ENCODE peak calls at places on chromosomes 3 and 15, in nine cellular contexts. One of them, this sample, is unnamed.

GRCh38 chr15:25784876-25785642 is 78.1 kb downstream of the ATP10A start:
- DNase-seq in heart left ventricle: no peak
- DNase-seq in tibial nerve: no peak
- DNase-seq in uterus: no peak
- DNase-seq in A549: no peak
- DNase-seq in IMR-90: peak; percentile 94
- DNase-seq in esophagus muscularis mucosa: no peak
- DNase-seq in transverse colon: no peak
- DNase-seq in lower leg skin: no peak
- DNase-seq in this sample: no peak

GRCh38 chr3:122984007-122984406 is 43.6 kb downstream of the SEMA5B start:
- DNase-seq in heart left ventricle: no peak
- DNase-seq in tibial nerve: no peak
- DNase-seq in uterus: no peak
- DNase-seq in A549: no peak
- DNase-seq in IMR-90: no peak
- DNase-seq in esophagus muscularis mucosa: no peak
- DNase-seq in transverse colon: no peak
- DNase-seq in lower leg skin: no peak
- DNase-seq in this sample: no peak

GRCh38 chr3:116238863-116239262 is 206.4 kb downstream of the LSAMP start:
- DNase-seq in heart left ventricle: no peak
- DNase-seq in tibial nerve: no peak
- DNase-seq in uterus: no peak
- DNase-seq in A549: no peak
- DNase-seq in IMR-90: peak; percentile 35
- DNase-seq in esophagus muscularis mucosa: no peak
- DNase-seq in transverse colon: no peak
- DNase-seq in lower leg skin: no peak
- DNase-seq in this sample: no peak

GRCh38 chr3:100395674-100396073 is 5.2 kb downstream of the TOMM70 start:
- DNase-seq in heart left ventricle: no peak
- DNase-seq in tibial nerve: no peak
- DNase-seq in uterus: no peak
- DNase-seq in A549: no peak
- DNase-seq in IMR-90: no peak
- DNase-seq in esophagus muscularis mucosa: no peak
- DNase-seq in transverse colon: no peak
- DNase-seq in lower leg skin: no peak
- DNase-seq in this sample: no peak

GRCh38 chr3:52231502-52232278 is 6.2 kb upstream of the TLR9 start:
- DNase-seq in heart left ventricle: peak; percentile 91
- DNase-seq in tibial nerve: peak; percentile 45
- DNase-seq in uterus: peak; percentile 56
- DNase-seq in A549: peak; percentile 40
- DNase-seq in IMR-90: peak; percentile 33
- DNase-seq in esophagus muscularis mucosa: no peak
- DNase-seq in transverse colon: peak; percentile 86
- DNase-seq in lower leg skin: no peak
- DNase-seq in this sample: no peak

GRCh38 chr3:78634316-78634715 is 1133.5 kb downstream of the ROBO1 start:
- DNase-seq in heart left ventricle: no peak
- DNase-seq in tibial nerve: no peak
- DNase-seq in uterus: no peak
- DNase-seq in A549: no peak
- DNase-seq in IMR-90: peak; percentile 14
- DNase-seq in esophagus muscularis mucosa: no peak
- DNase-seq in transverse colon: no peak
- DNase-seq in lower leg skin: no peak
- DNase-seq in this sample: no peak

GRCh38 chr3:155553800-155554199 is 191.1 kb downstream of the PLCH1 start:
- DNase-seq in heart left ventricle: no peak
- DNase-seq in tibial nerve: no peak
- DNase-seq in uterus: no peak
- DNase-seq in A549: no peak
- DNase-seq in IMR-90: no peak
- DNase-seq in esophagus muscularis mucosa: no peak
- DNase-seq in transverse colon: no peak
- DNase-seq in lower leg skin: no peak
- DNase-seq in this sample: no peak

GRCh38 chr3:64259646-64260045 is 34.4 kb upstream of the PRICKLE2 start:
- DNase-seq in heart left ventricle: no peak
- DNase-seq in tibial nerve: no peak
- DNase-seq in uterus: no peak
- DNase-seq in A549: no peak
- DNase-seq in IMR-90: no peak
- DNase-seq in esophagus muscularis mucosa: no peak
- DNase-seq in transverse colon: no peak
- DNase-seq in lower leg skin: no peak
- DNase-seq in this sample: no peak

GRCh38 chr15:44468713-44469385 is 41.4 kb downstream of the CTDSPL2 start:
- DNase-seq in heart left ventricle: no peak
- DNase-seq in tibial nerve: no peak
- DNase-seq in uterus: no peak
- DNase-seq in A549: peak; percentile 15
- DNase-seq in IMR-90: peak; percentile 83
- DNase-seq in esophagus muscularis mucosa: no peak
- DNase-seq in transverse colon: no peak
- DNase-seq in lower leg skin: no peak
- DNase-seq in this sample: no peak

GRCh38 chr15:66007663-66008262 is 138.5 kb downstream of the RAB11A start:
- DNase-seq in heart left ventricle: no peak
- DNase-seq in tibial nerve: no peak
- DNase-seq in uterus: no peak
- DNase-seq in A549: no peak
- DNase-seq in IMR-90: no peak
- DNase-seq in esophagus muscularis mucosa: no peak
- DNase-seq in transverse colon: no peak
- DNase-seq in lower leg skin: no peak
- DNase-seq in this sample: no peak

GRCh38 chr15:63046927-63047760 is 4.6 kb downstream of the TPM1 start:
- DNase-seq in heart left ventricle: no peak
- DNase-seq in tibial nerve: no peak
- DNase-seq in uterus: no peak
- DNase-seq in A549: no peak
- DNase-seq in IMR-90: no peak
- DNase-seq in esophagus muscularis mucosa: no peak
- DNase-seq in transverse colon: no peak
- DNase-seq in lower leg skin: no peak
- DNase-seq in this sample: peak; percentile 57

GRCh38 chr3:13828501-13828900 is 51.4 kb downstream of the WNT7A start:
- DNase-seq in heart left ventricle: no peak
- DNase-seq in tibial nerve: no peak
- DNase-seq in uterus: no peak
- DNase-seq in A549: no peak
- DNase-seq in IMR-90: no peak
- DNase-seq in esophagus muscularis mucosa: no peak
- DNase-seq in transverse colon: no peak
- DNase-seq in lower leg skin: no peak
- DNase-seq in this sample: no peak

DNA sequence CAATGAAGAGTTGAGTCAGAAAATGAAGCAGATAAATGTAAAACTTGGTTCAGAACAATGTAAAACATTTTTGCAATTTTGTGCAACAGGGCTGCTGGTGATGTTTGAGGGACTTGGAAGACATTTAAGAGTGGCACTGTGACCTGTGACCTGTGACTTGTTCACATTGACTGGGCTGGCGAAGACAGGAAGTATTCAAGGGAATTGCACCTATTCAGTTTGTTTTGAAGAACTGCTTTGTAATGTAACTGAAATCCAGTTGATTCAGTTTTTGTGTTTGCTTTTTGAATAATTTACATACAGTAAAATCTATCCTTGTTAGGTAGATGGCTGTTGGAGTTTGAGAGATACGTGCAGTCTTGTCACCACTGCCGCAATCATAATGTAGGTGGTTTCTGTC is 35.4 kb downstream of the MCTP2 start:
- DNase-seq in heart left ventricle: no peak
- DNase-seq in tibial nerve: no peak
- DNase-seq in uterus: no peak
- DNase-seq in A549: no peak
- DNase-seq in IMR-90: no peak
- DNase-seq in esophagus muscularis mucosa: no peak
- DNase-seq in transverse colon: no peak
- DNase-seq in lower leg skin: no peak
- DNase-seq in this sample: no peak
- TF ChIP-seq POLR2A in heart left ventricle: no peak
- TF ChIP-seq POLR2A in tibial nerve: no peak
- TF ChIP-seq POLR2A in uterus: no peak
- TF ChIP-seq POLR2A in A549: no peak
- TF ChIP-seq POLR2A in IMR-90: no peak
- TF ChIP-seq POLR2A in esophagus muscularis mucosa: no peak
- TF ChIP-seq POLR2A in transverse colon: no peak
- TF ChIP-seq POLR2A in lower leg skin: no peak
- TF ChIP-seq POLR2A in this sample: no peak

GRCh38 chr3:9791127-9791526 is 1.1 kb downstream of the TADA3 start:
- DNase-seq in heart left ventricle: no peak
- DNase-seq in tibial nerve: no peak
- DNase-seq in uterus: no peak
- DNase-seq in A549: no peak
- DNase-seq in IMR-90: no peak
- DNase-seq in esophagus muscularis mucosa: no peak
- DNase-seq in transverse colon: no peak
- DNase-seq in lower leg skin: no peak
- DNase-seq in this sample: no peak
- TF ChIP-seq POLR2A in heart left ventricle: no peak
- TF ChIP-seq POLR2A in tibial nerve: no peak
- TF ChIP-seq POLR2A in uterus: no peak
- TF ChIP-seq POLR2A in A549: no peak
- TF ChIP-seq POLR2A in IMR-90: no peak
- TF ChIP-seq POLR2A in esophagus muscularis mucosa: no peak
- TF ChIP-seq POLR2A in transverse colon: no peak
- TF ChIP-seq POLR2A in lower leg skin: no peak
- TF ChIP-seq POLR2A in this sample: no peak

GRCh38 chr3:128415110-128415772 is 51.4 kb downstream of the DNAJB8 start:
- DNase-seq in heart left ventricle: no peak
- DNase-seq in tibial nerve: no peak
- DNase-seq in uterus: no peak
- DNase-seq in A549: no peak
- DNase-seq in IMR-90: no peak
- DNase-seq in esophagus muscularis mucosa: no peak
- DNase-seq in transverse colon: no peak
- DNase-seq in lower leg skin: no peak
- DNase-seq in this sample: no peak

GRCh38 chr3:128418900-128419299 is 47.8 kb downstream of the DNAJB8 start:
- DNase-seq in heart left ventricle: no peak
- DNase-seq in tibial nerve: no peak
- DNase-seq in uterus: no peak
- DNase-seq in A549: no peak
- DNase-seq in IMR-90: no peak
- DNase-seq in esophagus muscularis mucosa: no peak
- DNase-seq in transverse colon: no peak
- DNase-seq in lower leg skin: no peak
- DNase-seq in this sample: no peak

GRCh38 chr3:128419311-128419710 is 47.4 kb downstream of the DNAJB8 start:
- DNase-seq in heart left ventricle: no peak
- DNase-seq in tibial nerve: no peak
- DNase-seq in uterus: no peak
- DNase-seq in A549: no peak
- DNase-seq in IMR-90: no peak
- DNase-seq in esophagus muscularis mucosa: no peak
- DNase-seq in transverse colon: no peak
- DNase-seq in lower leg skin: no peak
- DNase-seq in this sample: no peak

GRCh38 chr3:128415773-128416577 is 50.7 kb downstream of the DNAJB8 start:
- DNase-seq in heart left ventricle: no peak
- DNase-seq in tibial nerve: no peak
- DNase-seq in uterus: no peak
- DNase-seq in A549: no peak
- DNase-seq in IMR-90: no peak
- DNase-seq in esophagus muscularis mucosa: no peak
- DNase-seq in transverse colon: no peak
- DNase-seq in lower leg skin: peak; percentile 33
- DNase-seq in this sample: no peak

DNA sequence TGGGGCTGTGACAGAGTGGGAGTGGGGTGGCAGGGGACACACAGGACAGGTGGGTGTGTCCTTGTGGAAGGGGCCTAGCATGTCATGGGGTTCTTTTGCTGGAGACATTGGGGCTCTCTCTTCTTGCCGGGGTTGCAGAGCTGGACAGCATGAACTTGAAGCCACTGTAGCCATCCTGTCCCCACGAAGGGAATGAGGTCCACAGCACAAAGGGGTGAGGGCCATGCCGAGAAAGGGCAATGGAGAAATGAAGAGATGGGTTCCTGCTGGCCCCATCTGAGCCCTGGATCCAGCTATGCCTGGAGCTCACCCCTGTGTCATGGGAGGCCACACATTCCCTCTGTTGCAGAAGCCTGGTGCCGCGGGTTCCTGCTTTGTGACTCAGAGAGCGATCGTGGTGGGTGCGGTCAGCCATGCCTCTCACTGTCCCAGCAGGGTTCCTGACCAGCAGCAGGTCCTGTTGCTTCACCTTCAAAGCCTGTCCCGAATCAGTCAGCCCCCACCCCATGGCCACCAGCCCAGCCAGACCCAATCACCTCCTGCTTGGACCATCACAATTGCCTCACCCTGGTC is 50.0 kb downstream of the DNAJB8 start:
- DNase-seq in heart left ventricle: no peak
- DNase-seq in tibial nerve: no peak
- DNase-seq in uterus: no peak
- DNase-seq in A549: peak; percentile 91
- DNase-seq in IMR-90: peak; percentile 71
- DNase-seq in esophagus muscularis mucosa: no peak
- DNase-seq in transverse colon: no peak
- DNase-seq in lower leg skin: peak; percentile 25
- DNase-seq in this sample: no peak
- TF ChIP-seq POLR2A in heart left ventricle: no peak
- TF ChIP-seq POLR2A in tibial nerve: no peak
- TF ChIP-seq POLR2A in uterus: no peak
- TF ChIP-seq POLR2A in A549: no peak
- TF ChIP-seq POLR2A in IMR-90: no peak
- TF ChIP-seq POLR2A in esophagus muscularis mucosa: no peak
- TF ChIP-seq POLR2A in transverse colon: no peak
- TF ChIP-seq POLR2A in lower leg skin: no peak
- TF ChIP-seq POLR2A in this sample: no peak

GRCh38 chr3:196287405-196288140 is at the start of gene PCYT1A:
- DNase-seq in heart left ventricle: peak; percentile 93
- DNase-seq in tibial nerve: peak; percentile 77
- DNase-seq in uterus: peak; percentile 86
- DNase-seq in A549: peak; percentile 89
- DNase-seq in IMR-90: peak; percentile 95
- DNase-seq in esophagus muscularis mucosa: peak; percentile 97
- DNase-seq in transverse colon: peak; percentile 92
- DNase-seq in lower leg skin: peak; percentile 90
- DNase-seq in this sample: peak; percentile 85
- TF ChIP-seq POLR2A in heart left ventricle: peak; percentile 90
- TF ChIP-seq POLR2A in tibial nerve: no peak
- TF ChIP-seq POLR2A in uterus: peak; percentile 61
- TF ChIP-seq POLR2A in A549: peak; percentile 15
- TF ChIP-seq POLR2A in IMR-90: peak; percentile 81
- TF ChIP-seq POLR2A in esophagus muscularis mucosa: peak; percentile 39
- TF ChIP-seq POLR2A in transverse colon: peak; percentile 90
- TF ChIP-seq POLR2A in lower leg skin: no peak
- TF ChIP-seq POLR2A in this sample: peak; percentile 16

GRCh38 chr15:99251436-99251821 is at the start of gene LRRC28:
- DNase-seq in heart left ventricle: no peak
- DNase-seq in tibial nerve: no peak
- DNase-seq in uterus: no peak
- DNase-seq in A549: no peak
- DNase-seq in IMR-90: no peak
- DNase-seq in esophagus muscularis mucosa: no peak
- DNase-seq in transverse colon: no peak
- DNase-seq in lower leg skin: no peak
- DNase-seq in this sample: no peak
- TF ChIP-seq POLR2A in heart left ventricle: peak; percentile 84
- TF ChIP-seq POLR2A in tibial nerve: peak; percentile 41
- TF ChIP-seq POLR2A in uterus: peak; percentile 66
- TF ChIP-seq POLR2A in A549: peak; percentile 91
- TF ChIP-seq POLR2A in IMR-90: no peak
- TF ChIP-seq POLR2A in esophagus muscularis mucosa: peak; percentile 49
- TF ChIP-seq POLR2A in transverse colon: peak; percentile 84
- TF ChIP-seq POLR2A in lower leg skin: peak; percentile 33
- TF ChIP-seq POLR2A in this sample: no peak